ENCODE peak calls at places on chromosome 15, in five cellular contexts. One of them, this sample, is unnamed.

GRCh38 chr15:65032823-65033537 is 3.5 kb upstream of the MTFMT start:
- DNase-seq in ovary: no peak
- DNase-seq in right lobe of liver: peak; percentile 92
- DNase-seq in stomach: peak; percentile 68
- DNase-seq in adrenal gland: peak; percentile 31
- DNase-seq in this sample: peak; percentile 92

GRCh38 chr15:58522391-58522790 is 90.6 kb downstream of the LIPC start:
- DNase-seq in right lobe of liver: peak; percentile 69
- DNase-seq in ovary: no peak
- DNase-seq in stomach: no peak
- DNase-seq in adrenal gland: no peak
- DNase-seq in this sample: no peak

GRCh38 chr15:28969511-28970085 is 83.8 kb downstream of the APBA2 start:
- DNase-seq in ovary: no peak
- DNase-seq in right lobe of liver: no peak
- DNase-seq in stomach: no peak
- DNase-seq in adrenal gland: no peak
- DNase-seq in this sample: no peak

GRCh38 chr15:36449084-36449661 is 130.3 kb upstream of the CDIN1 start:
- DNase-seq in adrenal gland: no peak
- DNase-seq in stomach: no peak
- DNase-seq in right lobe of liver: no peak
- DNase-seq in ovary: no peak
- DNase-seq in this sample: no peak

GRCh38 chr15:36912311-36912712 is 188.0 kb downstream of the MEIS2 start:
- DNase-seq in right lobe of liver: no peak
- DNase-seq in stomach: no peak
- DNase-seq in ovary: no peak
- DNase-seq in adrenal gland: no peak
- DNase-seq in this sample: no peak

GRCh38 chr15:37931868-37932267 is 2.6 kb upstream of the TMCO5A start:
- DNase-seq in stomach: no peak
- DNase-seq in right lobe of liver: no peak
- DNase-seq in ovary: no peak
- DNase-seq in adrenal gland: no peak
- DNase-seq in this sample: no peak

GRCh38 chr15:36742696-36743095 is 163.3 kb downstream of the CDIN1 start:
- DNase-seq in ovary: no peak
- DNase-seq in adrenal gland: no peak
- DNase-seq in right lobe of liver: no peak
- DNase-seq in stomach: no peak
- DNase-seq in this sample: no peak

GRCh38 chr15:29765898-29766537 is 56.2 kb downstream of the TJP1 start:
- DNase-seq in ovary: peak; percentile 15
- DNase-seq in stomach: no peak
- DNase-seq in adrenal gland: peak; percentile 11
- DNase-seq in right lobe of liver: peak; percentile 77
- DNase-seq in this sample: no peak

GRCh38 chr15:68822818-68823217 is 2.1 kb upstream of the ANP32A start:
- DNase-seq in ovary: no peak
- DNase-seq in right lobe of liver: no peak
- DNase-seq in adrenal gland: no peak
- DNase-seq in stomach: no peak
- DNase-seq in this sample: no peak

GRCh38 chr15:66841953-66842681 is 140.1 kb downstream of the SMAD6 start:
- DNase-seq in stomach: peak; percentile 88
- DNase-seq in ovary: peak; percentile 91
- DNase-seq in adrenal gland: peak; percentile 92
- DNase-seq in right lobe of liver: peak; percentile 75
- DNase-seq in this sample: peak; percentile 97

GRCh38 chr15:43285609-43286037 is 18.9 kb upstream of the TGM5 start:
- DNase-seq in stomach: peak; percentile 41
- DNase-seq in right lobe of liver: no peak
- DNase-seq in ovary: no peak
- DNase-seq in adrenal gland: peak; percentile 54
- DNase-seq in this sample: peak; percentile 65

GRCh38 chr15:81256916-81257315 is 60.2 kb downstream of the IL16 start:
- DNase-seq in stomach: no peak
- DNase-seq in right lobe of liver: no peak
- DNase-seq in ovary: no peak
- DNase-seq in adrenal gland: no peak
- DNase-seq in this sample: no peak

GRCh38 chr15:81235276-81235675 is 38.6 kb downstream of the IL16 start:
- DNase-seq in stomach: no peak
- DNase-seq in adrenal gland: no peak
- DNase-seq in ovary: no peak
- DNase-seq in right lobe of liver: no peak
- DNase-seq in this sample: no peak

GRCh38 chr15:66498501-66499386 is 1.2 kb upstream of the SNAPC5 start:
- DNase-seq in stomach: no peak
- DNase-seq in adrenal gland: no peak
- DNase-seq in ovary: no peak
- DNase-seq in right lobe of liver: no peak
- DNase-seq in this sample: no peak

GRCh38 chr15:61794276-61794675 is 266.0 kb downstream of the VPS13C start:
- DNase-seq in adrenal gland: no peak
- DNase-seq in stomach: no peak
- DNase-seq in ovary: no peak
- DNase-seq in right lobe of liver: no peak
- DNase-seq in this sample: no peak

GRCh38 chr15:31871887-31872281 is 158.4 kb upstream of the CHRNA7 start:
- DNase-seq in right lobe of liver: no peak
- DNase-seq in stomach: no peak
- DNase-seq in adrenal gland: no peak
- DNase-seq in ovary: no peak
- DNase-seq in this sample: no peak

GRCh38 chr15:73237910-73238309 is 130.8 kb downstream of the HCN4 start:
- DNase-seq in stomach: no peak
- DNase-seq in right lobe of liver: no peak
- DNase-seq in adrenal gland: no peak
- DNase-seq in ovary: no peak
- DNase-seq in this sample: no peak

GRCh38 chr15:63093486-63094205 is 28.0 kb upstream of the LACTB start:
- DNase-seq in right lobe of liver: peak; percentile 88
- DNase-seq in ovary: peak; percentile 82
- DNase-seq in stomach: peak; percentile 84
- DNase-seq in adrenal gland: peak; percentile 83
- DNase-seq in this sample: peak; percentile 81

GRCh38 chr15:70566047-70566835 is 197.1 kb downstream of the UACA start:
- DNase-seq in adrenal gland: no peak
- DNase-seq in right lobe of liver: peak; percentile 20
- DNase-seq in ovary: no peak
- DNase-seq in stomach: no peak
- DNase-seq in this sample: peak; percentile 43

GRCh38 chr15:99110093-99110492 is 5.2 kb downstream of the SYNM start:
- DNase-seq in adrenal gland: no peak
- DNase-seq in ovary: no peak
- DNase-seq in stomach: no peak
- DNase-seq in right lobe of liver: no peak
- DNase-seq in this sample: no peak

GRCh38 chr15:55279746-55280351 is 9.8 kb downstream of the RAB27A start:
- DNase-seq in adrenal gland: peak; percentile 77
- DNase-seq in right lobe of liver: no peak
- DNase-seq in ovary: no peak
- DNase-seq in stomach: no peak
- DNase-seq in this sample: no peak

GRCh38 chr15:69819371-69819770 is 278.3 kb downstream of the TLE3 start:
- DNase-seq in ovary: no peak
- DNase-seq in stomach: no peak
- DNase-seq in adrenal gland: no peak
- DNase-seq in right lobe of liver: no peak
- DNase-seq in this sample: no peak

GRCh38 chr15:90044191-90044590 is 43.1 kb downstream of the ZNF710 start:
- DNase-seq in adrenal gland: no peak
- DNase-seq in stomach: no peak
- DNase-seq in right lobe of liver: no peak
- DNase-seq in ovary: no peak
- DNase-seq in this sample: no peak

GRCh38 chr15:40843183-40843884 is 514 bp upstream of the SPINT1 start:
- DNase-seq in right lobe of liver: no peak
- DNase-seq in stomach: no peak
- DNase-seq in ovary: no peak
- DNase-seq in adrenal gland: no peak
- DNase-seq in this sample: no peak

GRCh38 chr15:22874256-22874655 is 35.8 kb downstream of the NIPA2 start:
- DNase-seq in right lobe of liver: no peak
- DNase-seq in adrenal gland: no peak
- DNase-seq in stomach: no peak
- DNase-seq in ovary: no peak
- DNase-seq in this sample: peak; percentile 78

GRCh38 chr15:22880068-22880980 is 41.9 kb downstream of the NIPA2 start:
- DNase-seq in adrenal gland: no peak
- DNase-seq in stomach: no peak
- DNase-seq in right lobe of liver: no peak
- DNase-seq in ovary: no peak
- DNase-seq in this sample: no peak

GRCh38 chr15:22877607-22878006 is 39.1 kb downstream of the NIPA2 start:
- DNase-seq in ovary: no peak
- DNase-seq in right lobe of liver: no peak
- DNase-seq in stomach: no peak
- DNase-seq in adrenal gland: no peak
- DNase-seq in this sample: peak; percentile 78

GRCh38 chr15:22878103-22878502 is 39.6 kb downstream of the NIPA2 start:
- DNase-seq in right lobe of liver: no peak
- DNase-seq in ovary: no peak
- DNase-seq in stomach: no peak
- DNase-seq in adrenal gland: no peak
- DNase-seq in this sample: peak; percentile 72

DNA sequence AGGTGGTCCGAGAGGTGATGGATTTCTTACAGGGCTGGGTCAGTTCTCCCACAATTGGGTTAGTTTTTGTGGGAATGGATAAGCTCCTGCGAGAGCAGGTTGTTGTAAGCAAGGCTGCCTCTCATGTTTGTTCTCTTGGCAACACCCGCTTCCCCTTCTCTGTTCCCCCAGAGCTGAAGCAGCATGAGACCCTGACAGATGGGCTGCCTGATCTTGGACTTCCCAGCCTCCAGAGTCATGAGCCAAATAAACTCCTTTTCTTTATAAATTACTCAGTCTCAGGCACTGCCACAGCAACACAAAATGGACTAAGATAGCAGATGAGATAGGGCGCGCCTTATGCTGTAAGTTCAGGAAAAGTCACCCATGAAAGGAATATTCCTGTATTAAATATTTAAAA is 38.7 kb downstream of the NIPA2 start:
- DNase-seq in ovary: no peak
- DNase-seq in adrenal gland: no peak
- DNase-seq in stomach: no peak
- DNase-seq in right lobe of liver: no peak
- DNase-seq in this sample: no peak
- TF ChIP-seq POLR2A in ovary: no peak
- TF ChIP-seq POLR2A in adrenal gland: no peak
- TF ChIP-seq POLR2A in stomach: no peak
- TF ChIP-seq POLR2A in right lobe of liver: no peak
- TF ChIP-seq POLR2A in this sample: no peak

DNA sequence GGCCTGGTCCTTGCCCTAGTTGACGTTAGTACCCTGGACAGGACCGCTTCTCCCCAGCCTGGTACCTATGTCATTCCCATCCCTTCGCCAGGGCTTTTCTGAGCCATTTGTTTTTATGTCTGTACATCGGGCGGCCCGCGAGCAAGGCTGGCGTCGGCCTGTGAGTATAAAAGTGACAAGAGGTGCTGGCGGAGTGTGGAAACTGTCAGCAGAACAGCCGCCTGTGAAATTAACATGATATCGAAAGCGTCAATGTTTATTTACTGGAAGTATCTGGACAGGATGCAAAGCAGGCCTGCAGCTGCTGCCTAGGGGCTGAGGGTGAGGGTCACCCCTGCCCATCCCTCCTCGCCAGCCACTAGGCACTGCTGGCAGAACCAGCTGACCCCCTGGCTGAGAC is 33.4 kb downstream of the LINGO1 start:
- DNase-seq in stomach: no peak
- DNase-seq in adrenal gland: no peak
- DNase-seq in right lobe of liver: no peak
- DNase-seq in ovary: no peak
- DNase-seq in this sample: no peak
- H3K4me3 ChIP-seq in stomach: peak overlapping the region; percentile 5
- H3K4me3 ChIP-seq in adrenal gland: no peak overlapping the region
- H3K4me3 ChIP-seq in right lobe of liver: no peak overlapping the region
- H3K4me3 ChIP-seq in ovary: no peak overlapping the region
- H3K4me3 ChIP-seq in this sample: no peak overlapping the region

GRCh38 chr15:88541709-88542341 is 4.7 kb downstream of the DET1 start:
- DNase-seq in right lobe of liver: no peak
- DNase-seq in adrenal gland: no peak
- DNase-seq in ovary: no peak
- DNase-seq in stomach: no peak
- DNase-seq in this sample: no peak
- TF ChIP-seq POLR2A in right lobe of liver: no peak
- TF ChIP-seq POLR2A in adrenal gland: no peak
- TF ChIP-seq POLR2A in ovary: no peak
- TF ChIP-seq POLR2A in stomach: no peak
- TF ChIP-seq POLR2A in this sample: no peak

GRCh38 chr15:35043380-35044095 is 41.6 kb downstream of the NANOGP8 start:
- DNase-seq in ovary: no peak
- DNase-seq in right lobe of liver: no peak
- DNase-seq in stomach: no peak
- DNase-seq in adrenal gland: no peak
- DNase-seq in this sample: no peak
- H3K4me3 ChIP-seq in ovary: no peak overlapping the region
- H3K4me3 ChIP-seq in right lobe of liver: no peak overlapping the region
- H3K4me3 ChIP-seq in stomach: no peak overlapping the region
- H3K4me3 ChIP-seq in adrenal gland: no peak overlapping the region
- H3K4me3 ChIP-seq in this sample: no peak overlapping the region

GRCh38 chr15:80059786-80060489 is 462 bp downstream of the ZFAND6 start:
- DNase-seq in adrenal gland: peak; percentile 63
- DNase-seq in right lobe of liver: no peak
- DNase-seq in stomach: peak; percentile 45
- DNase-seq in ovary: no peak
- DNase-seq in this sample: peak; percentile 21
- TF ChIP-seq POLR2A in adrenal gland: peak; percentile 54
- TF ChIP-seq POLR2A in right lobe of liver: no peak
- TF ChIP-seq POLR2A in stomach: no peak
- TF ChIP-seq POLR2A in ovary: no peak
- TF ChIP-seq POLR2A in this sample: peak; percentile 4

This sample was measured in lower leg skin.